ENCODE peak calls at places on chromosomes 13 and 19, in four cellular contexts. M is GM23338, S is A549, Y is SK-N-SH. B is an unnamed sample.

GRCh38 chr13:89852570-89852969 is 1494.9 kb upstream of the MIR17HG start:
- DNase-seq in Y (no peak), S (no peak), M (no peak), B (no peak)

GRCh38 chr19:17441241-17442135 is 7.0 kb downstream of the TMEM221 start:
- DNase-seq in Y (peak; percentile 68), M (peak; percentile 75), S (peak; percentile 38), B (no peak)

GRCh38 chr13:30744056-30744684 is 8.8 kb downstream of the ALOX5AP start:
- DNase-seq in S (peak; percentile 35), Y (no peak), M (no peak), B (no peak)

GRCh38 chr13:66704110-66704509 is 526.0 kb downstream of the PCDH9 start:
- DNase-seq in S (no peak), M (no peak), Y (no peak), B (no peak)

GRCh38 chr19:1651061-1651547 is 1.3 kb downstream of the TCF3 start:
- DNase-seq in Y (peak; percentile 73), M (peak; percentile 79), S (no peak), B (no peak)

GRCh38 chr19:5622465-5623396 is at the start of the genes SAFB and SAFB2:
- DNase-seq in S (peak; percentile 99), Y (peak; percentile 99), M (peak; percentile 99), B (peak; percentile 99)

GRCh38 chr19:34088292-34088691 is 84.0 kb upstream of the LSM14A start:
- DNase-seq in Y (no peak), S (no peak), M (no peak), B (no peak)

GRCh38 chr19:5563941-5564612 is 3.7 kb downstream of the TINCR start:
- DNase-seq in Y (peak; percentile 60), S (peak; percentile 63), M (no peak), B (peak; percentile 51)

DNA sequence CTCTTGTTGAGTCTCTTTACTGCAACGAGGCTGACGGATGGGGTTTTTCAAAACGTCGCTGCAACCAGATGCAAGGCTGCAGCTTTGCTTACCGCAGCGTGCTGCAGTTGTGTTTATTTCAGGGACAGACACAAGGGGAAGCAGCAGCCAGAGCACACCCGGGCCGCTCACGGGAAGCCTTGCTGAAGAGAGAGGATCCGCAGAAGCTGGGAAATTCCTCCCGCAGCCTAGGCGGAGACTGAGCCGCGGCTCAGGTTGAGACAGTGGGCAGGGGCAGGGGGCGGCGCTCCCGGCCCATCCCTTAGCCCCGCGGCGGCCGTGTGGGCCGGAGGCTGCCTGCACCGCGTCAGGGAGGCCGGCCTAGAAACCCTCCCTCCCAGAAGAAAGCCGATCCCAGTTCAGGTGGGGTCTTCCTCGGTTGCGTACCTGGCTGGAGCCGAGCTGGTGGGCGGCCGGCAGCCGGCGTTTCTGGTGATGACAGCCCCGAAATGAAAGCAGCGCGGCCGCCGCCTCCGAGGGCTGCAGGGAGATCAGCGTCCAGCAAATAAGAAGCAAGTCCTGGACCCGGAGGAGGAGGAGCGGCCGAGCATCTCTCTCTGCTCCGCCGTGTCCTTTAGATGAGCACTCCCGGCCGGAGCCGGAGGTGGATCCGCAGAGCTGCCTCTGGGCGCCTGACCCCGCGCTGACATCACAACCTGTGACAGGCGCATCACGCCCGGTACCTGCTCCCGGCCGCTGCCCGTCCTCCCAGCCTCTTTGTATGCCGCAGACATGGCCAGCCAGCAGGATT is at the start of gene FRY:
- DNase-seq in S (peak; percentile 41), M (peak; percentile 94), Y (peak; percentile 81), B (no peak)
- TF ChIP-seq REST in S (no peak), M (no peak), Y (no peak), B (no peak)

GRCh38 chr19:48468806-48469055 is 438 bp upstream of the CYTH2 start:
- DNase-seq in S (no peak), M (no peak), Y (no peak), B (no peak)
- H3K27ac ChIP-seq in S (peak overlapping the region; percentile 85), M (no peak overlapping the region), Y (peak overlapping the region; percentile 87), B (peak overlapping the region; percentile 34)

GRCh38 chr19:35644206-35644986 is 2.9 kb downstream of the ETV2 start:
- DNase-seq in M (peak; percentile 98), S (peak; percentile 99), Y (peak; percentile 93), B (peak; percentile 85)
- TF ChIP-seq REST in M (peak; percentile 43), S (peak; percentile 46), Y (peak; percentile 85), B (peak; percentile 79)

DNA sequence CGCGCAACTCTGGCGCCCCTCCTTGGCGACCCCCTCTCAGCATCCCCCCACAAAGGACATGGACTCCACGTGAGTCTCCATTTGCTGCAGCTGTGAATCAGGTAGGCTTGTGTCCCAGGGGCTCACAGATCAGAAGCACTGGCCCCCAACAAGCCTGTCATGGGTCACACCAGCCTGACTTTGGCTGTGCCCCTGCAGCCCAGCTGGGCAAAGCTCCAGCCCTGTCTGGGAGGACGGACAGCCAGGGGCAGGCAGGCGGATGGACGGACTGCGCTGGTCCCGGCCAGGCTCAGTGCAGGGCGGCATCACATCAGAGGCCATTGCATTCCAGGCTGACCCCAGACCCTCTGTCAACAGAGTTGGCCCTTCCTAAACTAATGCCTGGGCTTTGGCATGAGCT is 28.4 kb upstream of the ISYNA1 start:
- DNase-seq in S (no peak), M (no peak), Y (no peak), B (no peak)
- H3K27ac ChIP-seq in S (no peak overlapping the region), M (no peak overlapping the region), Y (no peak overlapping the region), B (no peak overlapping the region)

B was measured in HL-60.